ENCODE peak calls at places on chromosome 10, in ten cellular contexts. B is activated T-cell treated with anti-CD3 and anti-CD28 coated beads for 48 hours; M is GM04504; E is Right ventricle myocardium inferior; L is sciatic nerve; H is CD8-positive, alpha-beta memory T cell; Y is iris pigment epithelial cell; P is ELR; W is colonic mucosa; C is left ventricle myocardium superior. Z is an unnamed sample.

GRCh38 chr10:30999084-30999712 is 32.5 kb downstream of the ZNF438 start:
- DNase-seq in P (peak; percentile 84), Y (peak; percentile 60), M (no peak), B (peak; percentile 4), E (no peak), C (no peak), L (no peak), H (no peak), W (no peak), Z (no peak)

GRCh38 chr10:90644165-90644564 is 213.7 kb downstream of the HTR7 start:
- DNase-seq in H (no peak), C (no peak), B (no peak), W (no peak), Y (no peak), L (no peak), E (no peak), M (no peak), P (peak; percentile 3), Z (no peak)

GRCh38 chr10:69636626-69637550 is 6.8 kb downstream of the FAM241B start:
- DNase-seq in P (peak; percentile 32), E (no peak), M (no peak), W (peak; percentile 36), L (peak; percentile 34), Y (peak; percentile 9), H (no peak), C (peak; percentile 52), B (no peak), Z (no peak)

GRCh38 chr10:613661-614340 is 75.7 kb downstream of the DIP2C start:
- DNase-seq in L (no peak), W (no peak), B (no peak), E (no peak), C (no peak), M (no peak), H (no peak), Y (no peak), P (no peak), Z (no peak)

GRCh38 chr10:42691361-42692120 is 53.2 kb upstream of the ZNF33B start:
- DNase-seq in M (no peak), B (no peak), E (no peak), H (no peak), Y (no peak), P (no peak), W (no peak), L (no peak), C (no peak), Z (no peak)

GRCh38 chr10:77080361-77081027 is 557.1 kb downstream of the KCNMA1 start:
- DNase-seq in M (no peak), P (no peak), H (no peak), B (no peak), L (no peak), W (no peak), E (no peak), C (no peak), Y (no peak), Z (no peak)

GRCh38 chr10:17847586-17848296 is 38.6 kb downstream of the MRC1 start:
- DNase-seq in H (no peak), C (no peak), W (no peak), B (no peak), M (no peak), L (no peak), Y (peak; percentile 57), P (peak; percentile 56), E (no peak), Z (no peak)

GRCh38 chr10:34814228-34815173 is 595 bp downstream of the PARD3 start:
- DNase-seq in M (no peak), L (peak; percentile 67), B (no peak), W (peak; percentile 49), P (peak; percentile 66), E (peak; percentile 68), Y (peak; percentile 31), C (peak; percentile 73), H (no peak), Z (peak; percentile 69)

GRCh38 chr10:123143162-123143824 is 4.6 kb upstream of the HMX2 start:
- DNase-seq in E (no peak), P (no peak), W (no peak), L (no peak), Y (no peak), C (no peak), M (no peak), B (no peak), H (no peak), Z (no peak)

GRCh38 chr10:14658331-14659122 is 116.2 kb downstream of the FAM107B start:
- DNase-seq in B (no peak), Y (peak; percentile 88), H (no peak), W (no peak), C (no peak), E (no peak), L (no peak), M (no peak), P (peak; percentile 89), Z (no peak)

GRCh38 chr10:59290448-59290847 is 71.9 kb downstream of the FAM13C start:
- DNase-seq in L (no peak), C (no peak), E (no peak), P (peak; percentile 4), M (no peak), B (no peak), Y (no peak), W (no peak), H (no peak), Z (no peak)

GRCh38 chr10:16950686-16951681 is 133.8 kb upstream of the RSU1 start:
- DNase-seq in H (no peak), M (no peak), C (no peak), E (no peak), L (no peak), B (no peak), W (no peak), P (peak; percentile 78), Y (peak; percentile 86), Z (peak; percentile 21)

GRCh38 chr10:33117816-33118215 is 159.8 kb upstream of the ITGB1 start:
- DNase-seq in M (no peak), C (no peak), E (no peak), W (no peak), L (no peak), P (no peak), Y (no peak), B (no peak), H (peak; percentile 60), Z (no peak)

GRCh38 chr10:34580643-34581042 is 234.5 kb downstream of the PARD3 start:
- DNase-seq in W (no peak), B (no peak), Y (peak; percentile 84), C (no peak), L (no peak), P (peak; percentile 70), E (no peak), H (no peak), M (no peak), Z (peak; percentile 49)

GRCh38 chr10:6842722-6843121 is 262.6 kb upstream of the PRKCQ start:
- DNase-seq in C (no peak), Y (no peak), B (no peak), W (no peak), H (no peak), P (no peak), L (no peak), M (no peak), E (no peak), Z (no peak)

GRCh38 chr10:49359349-49360231 is 36.3 kb downstream of the DRGX start:
- DNase-seq in H (no peak), B (no peak), C (no peak), Y (peak; percentile 12), M (no peak), P (peak; percentile 35), L (peak; percentile 42), E (no peak), W (no peak), Z (no peak)

GRCh38 chr10:74683067-74683466 is 143.3 kb upstream of the KAT6B start:
- DNase-seq in H (no peak), P (no peak), E (no peak), M (no peak), Y (peak; percentile 23), B (no peak), W (no peak), L (no peak), C (no peak), Z (no peak)

GRCh38 chr10:69685802-69686585 is 55.9 kb downstream of the FAM241B start:
- DNase-seq in W (peak; percentile 34), H (no peak), M (no peak), L (peak; percentile 69), C (peak; percentile 86), B (no peak), E (peak; percentile 85), P (no peak), Y (peak; percentile 34), Z (no peak)

GRCh38 chr10:15642095-15642494 is 77.6 kb downstream of the ITGA8 start:
- DNase-seq in P (peak; percentile 60), E (no peak), Y (peak; percentile 18), M (peak; percentile 46), C (no peak), W (no peak), L (no peak), H (no peak), B (no peak), Z (no peak)

GRCh38 chr10:124879136-124879535 is 62.8 kb upstream of the ZRANB1 start:
- DNase-seq in M (no peak), C (no peak), L (peak; percentile 19), B (no peak), Y (no peak), P (no peak), H (no peak), W (no peak), E (no peak), Z (no peak)

GRCh38 chr10:43198682-43199005 is 60.4 kb downstream of the CSGALNACT2 start:
- DNase-seq in C (peak; percentile 5), E (no peak), H (no peak), B (no peak), M (no peak), Y (no peak), P (no peak), W (no peak), L (peak; percentile 49), Z (no peak)

Z was measured in HTR-8/SVneo.